ENCODE peak calls at places on chromosomes 2 and 18, in six cellular contexts. One of them, this sample, is unnamed.

GRCh38 chr2:85694052-85695025 is at the start of gene GNLY:
- DNase-seq in GM12865: no peak
- DNase-seq in left ventricle myocardium inferior: no peak
- DNase-seq in dorsolateral prefrontal cortex: no peak
- DNase-seq in foreskin fibroblast: no peak
- DNase-seq in BJ: no peak
- DNase-seq in this sample: no peak

GRCh38 chr18:400466-400865 is 100.0 kb downstream of the COLEC12 start:
- DNase-seq in GM12865: no peak
- DNase-seq in left ventricle myocardium inferior: no peak
- DNase-seq in dorsolateral prefrontal cortex: no peak
- DNase-seq in foreskin fibroblast: peak; percentile 70
- DNase-seq in BJ: peak; percentile 85
- DNase-seq in this sample: no peak

GRCh38 chr2:86791574-86791973 is 861 bp upstream of the CD8A start:
- DNase-seq in GM12865: no peak
- DNase-seq in left ventricle myocardium inferior: no peak
- DNase-seq in dorsolateral prefrontal cortex: no peak
- DNase-seq in foreskin fibroblast: no peak
- DNase-seq in BJ: no peak
- DNase-seq in this sample: no peak

GRCh38 chr2:47043142-47043890 is 111.8 kb downstream of the STPG4 start:
- DNase-seq in GM12865: no peak
- DNase-seq in left ventricle myocardium inferior: peak; percentile 61
- DNase-seq in dorsolateral prefrontal cortex: peak; percentile 54
- DNase-seq in foreskin fibroblast: peak; percentile 99
- DNase-seq in BJ: peak; percentile 66
- DNase-seq in this sample: peak; percentile 93

GRCh38 chr2:11444737-11445136 is 21.2 kb downstream of the E2F6 start:
- DNase-seq in GM12865: no peak
- DNase-seq in left ventricle myocardium inferior: no peak
- DNase-seq in dorsolateral prefrontal cortex: no peak
- DNase-seq in foreskin fibroblast: no peak
- DNase-seq in BJ: no peak
- DNase-seq in this sample: no peak

GRCh38 chr2:43445248-43445647 is 150.6 kb downstream of the THADA start:
- DNase-seq in GM12865: no peak
- DNase-seq in left ventricle myocardium inferior: no peak
- DNase-seq in dorsolateral prefrontal cortex: no peak
- DNase-seq in foreskin fibroblast: no peak
- DNase-seq in BJ: no peak
- DNase-seq in this sample: no peak

GRCh38 chr2:119929537-119929936 is 83.3 kb upstream of the EPB41L5 start:
- DNase-seq in GM12865: no peak
- DNase-seq in left ventricle myocardium inferior: no peak
- DNase-seq in dorsolateral prefrontal cortex: no peak
- DNase-seq in foreskin fibroblast: no peak
- DNase-seq in BJ: no peak
- DNase-seq in this sample: no peak

GRCh38 chr2:172710584-172711024 is 25.0 kb upstream of the RAPGEF4 start:
- DNase-seq in GM12865: peak; percentile 21
- DNase-seq in left ventricle myocardium inferior: no peak
- DNase-seq in dorsolateral prefrontal cortex: no peak
- DNase-seq in foreskin fibroblast: peak; percentile 85
- DNase-seq in BJ: peak; percentile 79
- DNase-seq in this sample: peak; percentile 71

GRCh38 chr2:188853307-188853706 is 120.9 kb upstream of the COL3A1 start:
- DNase-seq in GM12865: no peak
- DNase-seq in left ventricle myocardium inferior: no peak
- DNase-seq in dorsolateral prefrontal cortex: no peak
- DNase-seq in foreskin fibroblast: peak; percentile 93
- DNase-seq in BJ: peak; percentile 93
- DNase-seq in this sample: peak; percentile 96

GRCh38 chr2:191582355-191582754 is 95.6 kb upstream of the NABP1 start:
- DNase-seq in GM12865: no peak
- DNase-seq in left ventricle myocardium inferior: no peak
- DNase-seq in dorsolateral prefrontal cortex: no peak
- DNase-seq in foreskin fibroblast: peak; percentile 91
- DNase-seq in BJ: peak; percentile 67
- DNase-seq in this sample: no peak

GRCh38 chr2:109669731-109670130 is 55.6 kb downstream of the SOWAHC start:
- DNase-seq in GM12865: no peak
- DNase-seq in left ventricle myocardium inferior: no peak
- DNase-seq in dorsolateral prefrontal cortex: no peak
- DNase-seq in foreskin fibroblast: no peak
- DNase-seq in BJ: no peak
- DNase-seq in this sample: no peak

GRCh38 chr2:238638100-238638981 is 209.5 kb upstream of the TWIST2 start:
- DNase-seq in GM12865: no peak
- DNase-seq in left ventricle myocardium inferior: no peak
- DNase-seq in dorsolateral prefrontal cortex: no peak
- DNase-seq in foreskin fibroblast: no peak
- DNase-seq in BJ: no peak
- DNase-seq in this sample: no peak

GRCh38 chr2:159089543-159089942 is 121.1 kb downstream of the TANC1 start:
- DNase-seq in GM12865: no peak
- DNase-seq in left ventricle myocardium inferior: peak; percentile 53
- DNase-seq in dorsolateral prefrontal cortex: no peak
- DNase-seq in foreskin fibroblast: no peak
- DNase-seq in BJ: no peak
- DNase-seq in this sample: no peak

GRCh38 chr2:239830066-239830717 is 194.9 kb downstream of the NDUFA10 start:
- DNase-seq in GM12865: no peak
- DNase-seq in left ventricle myocardium inferior: peak; percentile 3
- DNase-seq in dorsolateral prefrontal cortex: peak; percentile 17
- DNase-seq in foreskin fibroblast: no peak
- DNase-seq in BJ: no peak
- DNase-seq in this sample: no peak

GRCh38 chr2:220053919-220054318 is 426.5 kb downstream of the SLC4A3 start:
- DNase-seq in GM12865: peak; percentile 9
- DNase-seq in left ventricle myocardium inferior: no peak
- DNase-seq in dorsolateral prefrontal cortex: no peak
- DNase-seq in foreskin fibroblast: no peak
- DNase-seq in BJ: no peak
- DNase-seq in this sample: no peak

GRCh38 chr2:112529751-112530150 is 12.5 kb upstream of the POLR1B start:
- DNase-seq in GM12865: no peak
- DNase-seq in left ventricle myocardium inferior: no peak
- DNase-seq in dorsolateral prefrontal cortex: no peak
- DNase-seq in foreskin fibroblast: no peak
- DNase-seq in BJ: no peak
- DNase-seq in this sample: no peak

GRCh38 chr2:42960835-42961165 is 168.4 kb upstream of the HAAO start:
- DNase-seq in GM12865: no peak
- DNase-seq in left ventricle myocardium inferior: no peak
- DNase-seq in dorsolateral prefrontal cortex: no peak
- DNase-seq in foreskin fibroblast: no peak
- DNase-seq in BJ: no peak
- DNase-seq in this sample: no peak

GRCh38 chr18:45137089-45137423 is 456.4 kb downstream of the SETBP1 start:
- DNase-seq in GM12865: no peak
- DNase-seq in left ventricle myocardium inferior: no peak
- DNase-seq in dorsolateral prefrontal cortex: no peak
- DNase-seq in foreskin fibroblast: no peak
- DNase-seq in BJ: no peak
- DNase-seq in this sample: no peak

GRCh38 chr2:23624378-23624777 is 239.4 kb downstream of the KLHL29 start:
- DNase-seq in GM12865: peak; percentile 24
- DNase-seq in left ventricle myocardium inferior: no peak
- DNase-seq in dorsolateral prefrontal cortex: no peak
- DNase-seq in foreskin fibroblast: no peak
- DNase-seq in BJ: no peak
- DNase-seq in this sample: no peak

GRCh38 chr2:215548714-215549113 is 112.8 kb upstream of the FN1 start:
- DNase-seq in GM12865: no peak
- DNase-seq in left ventricle myocardium inferior: no peak
- DNase-seq in dorsolateral prefrontal cortex: no peak
- DNase-seq in foreskin fibroblast: no peak
- DNase-seq in BJ: no peak
- DNase-seq in this sample: no peak

GRCh38 chr2:45651415-45652089 is at the start of gene PRKCE:
- DNase-seq in GM12865: peak; percentile 26
- DNase-seq in left ventricle myocardium inferior: peak; percentile 72
- DNase-seq in dorsolateral prefrontal cortex: no peak
- DNase-seq in foreskin fibroblast: no peak
- DNase-seq in BJ: no peak
- DNase-seq in this sample: no peak

GRCh38 chr2:178455947-178456346 is 4.8 kb downstream of the PJVK start:
- DNase-seq in GM12865: no peak
- DNase-seq in left ventricle myocardium inferior: no peak
- DNase-seq in dorsolateral prefrontal cortex: no peak
- DNase-seq in foreskin fibroblast: no peak
- DNase-seq in BJ: no peak
- DNase-seq in this sample: no peak

GRCh38 chr2:197286805-197287595 is 23.6 kb downstream of the ANKRD44 start:
- DNase-seq in GM12865: peak; percentile 80
- DNase-seq in left ventricle myocardium inferior: no peak
- DNase-seq in dorsolateral prefrontal cortex: peak; percentile 54
- DNase-seq in foreskin fibroblast: peak; percentile 85
- DNase-seq in BJ: peak; percentile 55
- DNase-seq in this sample: peak; percentile 47

GRCh38 chr2:173354073-173354600 is 535 bp upstream of the CDCA7 start:
- DNase-seq in GM12865: peak; percentile 83
- DNase-seq in left ventricle myocardium inferior: no peak
- DNase-seq in dorsolateral prefrontal cortex: no peak
- DNase-seq in foreskin fibroblast: no peak
- DNase-seq in BJ: no peak
- DNase-seq in this sample: peak; percentile 17

GRCh38 chr18:69874058-69874457 is 73.6 kb downstream of the CD226 start:
- DNase-seq in GM12865: no peak
- DNase-seq in left ventricle myocardium inferior: no peak
- DNase-seq in dorsolateral prefrontal cortex: no peak
- DNase-seq in foreskin fibroblast: peak; percentile 2
- DNase-seq in BJ: no peak
- DNase-seq in this sample: no peak

GRCh38 chr18:75203456-75204261 is 5.3 kb downstream of the PTGR3 start:
- DNase-seq in GM12865: no peak
- DNase-seq in left ventricle myocardium inferior: no peak
- DNase-seq in dorsolateral prefrontal cortex: no peak
- DNase-seq in foreskin fibroblast: no peak
- DNase-seq in BJ: no peak
- DNase-seq in this sample: no peak

GRCh38 chr18:75204262-75204977 is 4.5 kb downstream of the PTGR3 start:
- DNase-seq in GM12865: no peak
- DNase-seq in left ventricle myocardium inferior: peak; percentile 50
- DNase-seq in dorsolateral prefrontal cortex: no peak
- DNase-seq in foreskin fibroblast: no peak
- DNase-seq in BJ: no peak
- DNase-seq in this sample: no peak

GRCh38 chr18:75206637-75207297 is 2.2 kb downstream of the PTGR3 start:
- DNase-seq in GM12865: no peak
- DNase-seq in left ventricle myocardium inferior: no peak
- DNase-seq in dorsolateral prefrontal cortex: no peak
- DNase-seq in foreskin fibroblast: no peak
- DNase-seq in BJ: no peak
- DNase-seq in this sample: no peak

GRCh38 chr18:75205760-75206109 is 3.2 kb downstream of the PTGR3 start:
- DNase-seq in GM12865: no peak
- DNase-seq in left ventricle myocardium inferior: no peak
- DNase-seq in dorsolateral prefrontal cortex: no peak
- DNase-seq in foreskin fibroblast: peak; percentile 61
- DNase-seq in BJ: no peak
- DNase-seq in this sample: no peak

GRCh38 chr18:75204978-75205759 is 3.8 kb downstream of the PTGR3 start:
- DNase-seq in GM12865: no peak
- DNase-seq in left ventricle myocardium inferior: no peak
- DNase-seq in dorsolateral prefrontal cortex: no peak
- DNase-seq in foreskin fibroblast: no peak
- DNase-seq in BJ: no peak
- DNase-seq in this sample: no peak
- H3K4me3 ChIP-seq in GM12865: no peak overlapping the region
- H3K4me3 ChIP-seq in left ventricle myocardium inferior: peak overlapping the region; percentile 85
- H3K4me3 ChIP-seq in dorsolateral prefrontal cortex: peak overlapping the region; percentile 94
- H3K4me3 ChIP-seq in foreskin fibroblast: peak overlapping the region; percentile 75
- H3K4me3 ChIP-seq in BJ: peak overlapping the region; percentile 68
- H3K4me3 ChIP-seq in this sample: peak overlapping the region; percentile 96

GRCh38 chr2:176781570-176782217 is 430.9 kb upstream of the HNRNPA3 start:
- DNase-seq in GM12865: peak; percentile 4
- DNase-seq in left ventricle myocardium inferior: no peak
- DNase-seq in dorsolateral prefrontal cortex: no peak
- DNase-seq in foreskin fibroblast: no peak
- DNase-seq in BJ: no peak
- DNase-seq in this sample: no peak
- H3K4me3 ChIP-seq in GM12865: no peak overlapping the region
- H3K4me3 ChIP-seq in left ventricle myocardium inferior: no peak overlapping the region
- H3K4me3 ChIP-seq in dorsolateral prefrontal cortex: no peak overlapping the region
- H3K4me3 ChIP-seq in foreskin fibroblast: no peak overlapping the region
- H3K4me3 ChIP-seq in BJ: no peak overlapping the region
- H3K4me3 ChIP-seq in this sample: no peak overlapping the region

DNA sequence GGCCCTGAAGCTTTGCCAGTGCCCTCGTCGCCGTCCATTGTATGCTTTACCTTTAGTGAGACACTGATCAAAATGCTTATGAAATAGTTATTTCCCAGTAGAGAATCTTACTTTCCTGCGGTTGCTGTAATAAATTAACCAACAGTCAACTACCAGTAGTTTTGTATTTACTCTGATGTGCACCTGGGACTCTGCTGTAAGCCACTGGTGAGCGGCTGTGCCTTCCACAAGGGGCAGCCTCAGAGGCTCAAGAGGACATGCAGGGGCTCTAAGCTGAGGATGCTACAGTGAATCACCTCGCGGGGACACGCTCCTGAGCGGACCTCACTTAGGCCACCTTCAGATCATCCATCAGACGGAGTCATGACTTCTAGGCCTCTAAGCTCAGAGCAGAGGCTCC is 71.7 kb downstream of the BIN1 start:
- DNase-seq in GM12865: no peak
- DNase-seq in left ventricle myocardium inferior: no peak
- DNase-seq in dorsolateral prefrontal cortex: no peak
- DNase-seq in foreskin fibroblast: no peak
- DNase-seq in BJ: no peak
- DNase-seq in this sample: no peak
- H3K4me3 ChIP-seq in GM12865: no peak overlapping the region
- H3K4me3 ChIP-seq in left ventricle myocardium inferior: no peak overlapping the region
- H3K4me3 ChIP-seq in dorsolateral prefrontal cortex: no peak overlapping the region
- H3K4me3 ChIP-seq in foreskin fibroblast: no peak overlapping the region
- H3K4me3 ChIP-seq in BJ: no peak overlapping the region
- H3K4me3 ChIP-seq in this sample: no peak overlapping the region

DNA sequence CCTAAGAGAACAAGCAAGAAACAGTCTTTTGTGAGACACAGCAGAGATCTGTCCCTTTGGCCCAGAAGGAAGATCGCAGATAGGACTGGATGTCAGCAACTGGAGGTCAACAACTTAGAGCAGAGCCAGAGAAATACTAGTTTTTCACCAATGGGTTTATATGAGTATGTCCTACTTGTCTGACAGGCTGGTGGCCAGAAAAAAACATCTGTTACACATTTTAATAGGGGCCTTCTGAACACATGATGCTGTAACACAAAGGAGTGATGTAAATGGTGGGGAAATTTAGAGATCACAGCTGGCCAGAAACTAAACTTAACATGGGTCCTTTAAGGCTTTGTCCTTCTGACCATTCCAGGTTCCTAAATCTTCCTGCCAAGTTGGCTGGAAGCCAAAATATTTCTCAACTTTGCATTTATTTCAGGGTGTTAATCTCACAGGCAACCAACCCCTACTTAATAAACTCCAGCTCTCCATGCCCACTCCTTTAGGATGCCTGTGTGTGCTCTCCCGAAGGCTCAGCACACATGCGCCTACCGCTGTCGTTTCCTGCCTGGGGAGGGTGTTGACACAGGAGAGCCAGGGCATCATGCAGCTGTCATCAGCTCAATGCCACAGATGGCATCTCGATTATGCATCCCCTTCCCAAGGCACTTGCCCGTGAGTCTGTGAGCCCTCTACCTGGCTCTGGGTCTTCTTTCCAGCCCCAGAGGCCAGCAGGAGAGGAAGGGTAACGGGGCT is 252.4 kb downstream of the ETAA1 start:
- DNase-seq in GM12865: no peak
- DNase-seq in left ventricle myocardium inferior: peak; percentile 29
- DNase-seq in dorsolateral prefrontal cortex: no peak
- DNase-seq in foreskin fibroblast: peak; percentile 81
- DNase-seq in BJ: peak; percentile 66
- DNase-seq in this sample: peak; percentile 79
- H3K4me3 ChIP-seq in GM12865: no peak overlapping the region
- H3K4me3 ChIP-seq in left ventricle myocardium inferior: no peak overlapping the region
- H3K4me3 ChIP-seq in dorsolateral prefrontal cortex: no peak overlapping the region
- H3K4me3 ChIP-seq in foreskin fibroblast: no peak overlapping the region
- H3K4me3 ChIP-seq in BJ: no peak overlapping the region
- H3K4me3 ChIP-seq in this sample: no peak overlapping the region

This sample was measured in HFF-Myc.